ENCODE peak calls at places on chromosomes 3 and 15, in five cellular contexts. V is SK-N-SH, T is DND-41, L is HL-60, X is bronchial epithelial cell. M is an unnamed sample.

GRCh38 chr3:105598047-105598796 is 231.5 kb downstream of the ALCAM start:
- DNase-seq in V (no peak), T (no peak), L (no peak), X (peak), M (no peak)

GRCh38 chr15:91235376-91235775 is 135.3 kb downstream of the SV2B start:
- DNase-seq in V (no peak), T (no peak), L (no peak), X (no peak), M (no peak)

GRCh38 chr3:41002104-41002503 is 197.2 kb upstream of the CTNNB1 start:
- DNase-seq in V (no peak), T (no peak), L (no peak), X (no peak), M (no peak)

GRCh38 chr3:120437559-120437958 is 13.2 kb downstream of the FSTL1 start:
- DNase-seq in V (no peak), T (no peak), L (no peak), X (no peak), M (no peak)

GRCh38 chr3:195715583-195716266 is 5.1 kb upstream of the MUC20 start:
- DNase-seq in V (no peak), T (no peak), L (no peak), X (peak), M (no peak)

GRCh38 chr3:44989141-44989540 is 13.1 kb downstream of the EXOSC7 start:
- DNase-seq in V (no peak), T (no peak), L (no peak), X (no peak), M (no peak)

GRCh38 chr3:98587654-98588532 is 5.5 kb downstream of the CPOX start:
- DNase-seq in V (no peak), T (no peak), L (no peak), X (no peak), M (no peak)

GRCh38 chr15:77838061-77838460 is 205.3 kb upstream of the LINGO1 start:
- DNase-seq in V (no peak), T (no peak), L (no peak), X (no peak), M (no peak)

GRCh38 chr3:20096135-20096685 is 56.0 kb downstream of the KAT2B start:
- DNase-seq in V (no peak), T (no peak), L (no peak), X (no peak), M (no peak)

GRCh38 chr15:96354731-96355560 is 24.4 kb downstream of the NR2F2 start:
- DNase-seq in V (no peak), T (no peak), L (peak), X (peak), M (no peak)

GRCh38 chr3:171976526-171976925 is 62.9 kb upstream of the FNDC3B start:
- DNase-seq in V (no peak), T (no peak), L (peak), X (no peak), M (no peak)

GRCh38 chr15:91706366-91707032 is 147.0 kb upstream of the SLCO3A1 start:
- DNase-seq in V (peak), T (peak), L (peak), X (peak), M (peak)

GRCh38 chr3:87987952-87988351 is 70.9 kb downstream of the CGGBP1 start:
- DNase-seq in V (no peak), T (no peak), L (no peak), X (no peak), M (no peak)

GRCh38 chr15:25372298-25372697 is 66.5 kb downstream of the UBE3A start:
- DNase-seq in V (no peak), T (no peak), L (peak), X (peak), M (no peak)

GRCh38 chr3:185948292-185948691 is 10.5 kb upstream of the TRA2B start:
- DNase-seq in V (peak), T (no peak), L (no peak), X (no peak), M (no peak)

GRCh38 chr3:143332046-143332445 is 212.5 kb downstream of the CHST2 start:
- DNase-seq in V (no peak), T (no peak), L (no peak), X (no peak), M (no peak)

GRCh38 chr3:38124324-38125122 is 12.4 kb downstream of the ACAA1 start:
- DNase-seq in V (no peak), T (no peak), L (no peak), X (no peak), M (peak)

DNA sequence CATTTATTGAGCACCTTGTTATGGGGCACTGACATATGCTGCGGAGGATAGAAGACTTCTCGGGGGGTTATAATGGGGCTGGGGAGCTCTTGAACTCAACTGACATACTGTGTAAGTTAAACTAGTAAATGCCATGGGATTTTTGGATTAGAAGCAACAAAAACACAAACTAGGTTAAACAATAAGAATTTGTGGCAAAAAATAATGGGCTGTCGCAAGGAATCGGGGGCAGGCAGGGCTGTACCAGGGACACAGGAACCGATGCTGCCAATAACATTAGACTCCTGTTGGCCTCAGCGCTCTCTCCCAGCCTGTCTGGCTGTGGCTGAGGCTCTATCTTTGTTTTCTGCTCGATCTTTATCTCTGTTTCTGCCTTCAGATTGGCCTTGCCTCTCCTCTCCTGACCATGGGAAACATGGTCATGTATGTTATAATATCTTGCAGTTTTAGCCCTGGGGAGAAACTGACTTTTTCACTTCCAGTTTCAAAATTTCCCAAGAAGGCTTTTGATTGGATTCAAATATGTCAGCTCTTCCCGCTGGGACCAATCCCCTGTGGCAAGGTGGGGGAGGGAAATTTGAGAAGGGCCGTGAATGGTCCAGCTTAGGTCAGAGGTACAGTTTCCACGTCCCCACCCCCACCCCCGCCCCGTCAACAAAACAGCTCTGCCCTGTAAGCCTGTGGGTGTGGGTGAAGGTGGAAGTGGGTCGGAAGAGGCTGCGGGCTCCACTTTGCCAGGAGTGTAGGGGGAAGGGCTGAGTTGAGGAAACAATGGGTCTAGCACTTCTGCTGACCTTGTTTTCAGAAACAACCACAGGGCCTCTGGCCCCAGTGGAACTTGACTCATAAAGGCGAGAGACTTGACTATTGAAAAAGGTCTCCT is 161.0 kb upstream of the TBL1XR1 start:
- DNase-seq in V (peak), T (no peak), L (peak), X (peak), M (peak)
- H3K4me3 ChIP-seq in V (peak), T (no peak), L (peak), X (no peak), M (no peak)

DNA sequence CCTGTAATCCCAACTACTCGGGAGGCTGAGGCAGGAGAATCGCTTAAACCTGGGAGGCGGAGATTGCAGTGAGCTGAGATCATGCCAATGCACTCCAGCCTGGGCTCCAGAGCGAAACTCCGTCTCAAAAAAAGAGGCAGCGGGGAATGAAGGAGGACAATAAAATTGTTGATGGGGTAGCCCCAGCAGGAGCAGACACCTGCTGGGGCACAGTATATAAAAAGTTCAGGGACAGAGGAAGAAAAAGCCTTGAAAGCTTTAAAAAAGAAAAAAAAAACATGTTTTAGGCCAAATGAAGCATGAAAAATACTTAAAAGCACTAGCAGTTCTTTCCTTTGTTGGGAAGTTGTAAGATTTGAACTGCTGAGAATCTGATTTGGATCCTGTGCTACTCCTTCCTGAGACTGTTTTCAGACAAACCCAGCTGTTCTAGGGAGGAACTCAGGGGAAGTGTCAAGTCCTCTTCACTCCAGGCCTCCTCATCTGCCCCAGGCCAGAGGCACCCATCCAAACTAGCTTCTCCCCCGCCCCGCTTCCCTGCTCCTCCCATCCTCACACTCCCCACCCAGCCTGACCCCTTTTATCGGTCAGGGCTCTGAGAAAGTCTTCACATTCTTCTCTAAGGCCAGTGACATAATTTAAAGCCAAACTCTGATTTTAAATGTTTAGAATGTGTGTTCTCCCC is 5.0 kb downstream of the IL17RD start:
- DNase-seq in V (no peak), T (no peak), L (no peak), X (no peak), M (no peak)
- H3K4me3 ChIP-seq in V (no peak), T (no peak), L (no peak), X (no peak), M (no peak)

GRCh38 chr3:58625196-58625595 is 41.4 kb downstream of the FAM3D start:
- DNase-seq in V (no peak), T (no peak), L (no peak), X (no peak), M (no peak)
- H3K4me3 ChIP-seq in V (no peak), T (no peak), L (no peak), X (no peak), M (no peak)

GRCh38 chr3:134652886-134653630 is 2.2 kb upstream of the KY start:
- DNase-seq in V (no peak), T (no peak), L (no peak), X (no peak), M (no peak)

GRCh38 chr3:134649106-134649705 is 1.6 kb downstream of the KY start:
- DNase-seq in V (no peak), T (no peak), L (no peak), X (no peak), M (no peak)

GRCh38 chr3:134650431-134651346 is at the start of gene KY:
- DNase-seq in V (peak), T (no peak), L (peak), X (peak), M (no peak)

GRCh38 chr3:134652409-134652831 is 1.6 kb upstream of the KY start:
- DNase-seq in V (no peak), T (no peak), L (no peak), X (peak), M (no peak)

GRCh38 chr3:134651347-134652041 is 672 bp upstream of the KY start:
- DNase-seq in V (no peak), T (no peak), L (no peak), X (no peak), M (no peak)
- H3K4me3 ChIP-seq in V (peak), T (no peak), L (no peak), X (no peak), M (no peak)

GRCh38 chr3:156677120-156677479 is 2.7 kb downstream of the TIPARP start:
- DNase-seq in V (no peak), T (no peak), L (no peak), X (no peak), M (peak)
- H3K4me3 ChIP-seq in V (no peak), T (no peak), L (peak), X (peak), M (no peak)

GRCh38 chr15:72740202-72740601 is 43.4 kb downstream of the ADPGK start:
- DNase-seq in V (no peak), T (no peak), L (no peak), X (no peak), M (no peak)
- H3K4me3 ChIP-seq in V (no peak), T (no peak), L (no peak), X (no peak), M (no peak)